ENCODE peak calls at places on chromosome 1, in nine cellular contexts. S is endodermal cell, H is tibial artery, Q is AG04450, F is spleen, O is right atrium auricular region, U is lower lobe of right lung, Z is A549, V is body of pancreas. M is an unnamed sample. For H3K9me3, the result is how much of the 10 kb centered on the place peaks cover.

GRCh38 chr1:170219163-170219562 is 73.4 kb downstream of the NTMT2 start:
- DNase-seq in U (no peak), H (no peak), Z (no peak), V (no peak), S (no peak), Q (no peak), O (no peak), F (no peak), M (no peak)

GRCh38 chr1:9416506-9416905 is 122.8 kb upstream of the SLC25A33 start:
- DNase-seq in F (no peak), Q (no peak), S (no peak), O (no peak), Z (no peak), V (no peak), U (no peak), H (no peak), M (no peak)

GRCh38 chr1:167223144-167224103 is 2.7 kb downstream of the POU2F1 start:
- DNase-seq in U (no peak), V (no peak), H (no peak), S (no peak), Q (no peak), O (no peak), F (no peak), Z (peak), M (no peak)

GRCh38 chr1:117600966-117601365 is 4.9 kb upstream of the TENT5C start:
- DNase-seq in Q (no peak), H (no peak), O (no peak), U (no peak), F (no peak), S (no peak), Z (no peak), V (no peak), M (no peak)

GRCh38 chr1:41640141-41640751 is 155.8 kb upstream of the EDN2 start:
- DNase-seq in V (no peak), U (no peak), F (no peak), S (peak), H (no peak), O (no peak), Q (no peak), Z (no peak), M (no peak)

GRCh38 chr1:98325646-98326441 is 335.7 kb upstream of the SNX7 start:
- DNase-seq in V (peak), O (peak), U (no peak), S (no peak), Z (peak), Q (peak), H (peak), F (no peak), M (no peak)

GRCh38 chr1:115642168-115643072 is 650 bp downstream of the VANGL1 start:
- DNase-seq in H (peak), S (peak), O (no peak), Z (peak), F (peak), V (peak), Q (no peak), U (peak), M (no peak)

GRCh38 chr1:113255038-113255727 is 135.1 kb upstream of the MAGI3 start:
- DNase-seq in Z (no peak), O (no peak), F (no peak), V (peak), Q (no peak), U (no peak), S (no peak), H (no peak), M (no peak)

GRCh38 chr1:229412056-229412455 is 21.8 kb downstream of the ACTA1 start:
- DNase-seq in Q (no peak), S (peak), U (no peak), F (no peak), V (no peak), H (no peak), O (no peak), Z (no peak), M (no peak)

GRCh38 chr1:116538527-116538926 is 32.3 kb downstream of the CD58 start:
- DNase-seq in H (no peak), V (no peak), O (no peak), S (no peak), Z (peak), Q (no peak), U (no peak), F (no peak), M (peak)

GRCh38 chr1:204409111-204409510 is 2.5 kb downstream of the PPP1R15B start:
- DNase-seq in V (no peak), U (no peak), Q (no peak), Z (no peak), O (no peak), F (no peak), S (no peak), H (no peak), M (no peak)

GRCh38 chr1:53541761-53542550 is 82.8 kb downstream of the DMRTB1 start:
- DNase-seq in F (peak), V (peak), H (peak), Q (peak), U (peak), S (peak), O (no peak), Z (peak), M (no peak)

GRCh38 chr1:101257500-101258325 is 20.9 kb downstream of the S1PR1 start:
- DNase-seq in F (peak), Q (no peak), U (peak), H (no peak), S (no peak), O (no peak), Z (no peak), V (no peak), M (no peak)

GRCh38 chr1:110880708-110881374 is 7.9 kb downstream of the CD53 start:
- DNase-seq in Z (no peak), H (no peak), Q (no peak), V (no peak), F (no peak), O (no peak), S (no peak), U (no peak), M (peak)

GRCh38 chr1:212186427-212187207 is 98.6 kb upstream of the PPP2R5A start:
- DNase-seq in O (no peak), S (no peak), U (no peak), H (no peak), Q (no peak), V (no peak), Z (no peak), F (no peak), M (no peak)

GRCh38 chr1:212192261-212192998 is 92.8 kb upstream of the PPP2R5A start:
- DNase-seq in S (no peak), F (no peak), Z (no peak), O (no peak), H (no peak), Q (no peak), U (no peak), V (no peak), M (no peak)

GRCh38 chr1:212188599-212189351 is 96.4 kb upstream of the PPP2R5A start:
- DNase-seq in Z (no peak), V (no peak), H (no peak), Q (no peak), U (no peak), O (no peak), S (no peak), F (no peak), M (no peak)

GRCh38 chr1:212190169-212190568 is 95.0 kb upstream of the PPP2R5A start:
- DNase-seq in V (no peak), S (no peak), Z (no peak), F (no peak), Q (no peak), H (no peak), U (no peak), O (no peak), M (no peak)

GRCh38 chr1:212189352-212189738 is 95.9 kb upstream of the PPP2R5A start:
- DNase-seq in Q (no peak), Z (no peak), O (no peak), S (no peak), H (no peak), F (no peak), V (no peak), U (no peak), M (no peak)
- H3K27ac ChIP-seq in Q (no peak), Z (no peak), O (no peak), S (no peak), H (no peak), F (peak), V (no peak), U (peak), M (no peak)

GRCh38 chr1:200131551-200132125 is 104.1 kb downstream of the NR5A2 start:
- DNase-seq in V (peak), U (no peak), F (no peak), H (no peak), Q (no peak), S (no peak), O (no peak), Z (peak), M (no peak)
- TF ChIP-seq CTCF in V (no peak), U (no peak), F (no peak), H (no peak), Q (no peak), S (no peak), O (no peak), Z (peak), M (no peak)

DNA sequence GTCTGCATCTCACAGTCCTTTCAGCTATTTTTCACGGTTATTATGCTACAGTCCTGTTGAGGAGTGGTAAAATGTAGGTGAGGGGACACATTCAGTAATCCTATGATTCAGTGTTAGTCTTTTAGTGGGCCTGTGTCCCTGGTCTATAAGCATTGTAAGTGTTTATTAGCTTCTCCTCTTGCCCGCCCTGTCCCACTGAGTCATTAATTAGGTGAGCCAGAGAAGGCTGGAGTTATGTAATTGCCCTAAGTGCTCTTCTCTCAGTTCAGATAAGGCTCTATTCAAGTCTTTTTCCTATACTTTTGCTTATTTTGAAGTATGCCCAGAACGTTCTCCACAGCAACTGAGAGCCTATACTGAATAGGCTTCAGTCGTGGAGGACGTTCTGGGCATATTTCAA is 76.3 kb upstream of the ZRANB2 start:
- DNase-seq in Z (no peak), O (no peak), V (no peak), F (no peak), U (no peak), S (no peak), Q (no peak), H (no peak), M (no peak)
- H3K9me3 ChIP-seq in Z (under half), O (under half), V (under half), F (under half), U (under half), S (under half), Q (under half), H (under half), M (under half)

DNA sequence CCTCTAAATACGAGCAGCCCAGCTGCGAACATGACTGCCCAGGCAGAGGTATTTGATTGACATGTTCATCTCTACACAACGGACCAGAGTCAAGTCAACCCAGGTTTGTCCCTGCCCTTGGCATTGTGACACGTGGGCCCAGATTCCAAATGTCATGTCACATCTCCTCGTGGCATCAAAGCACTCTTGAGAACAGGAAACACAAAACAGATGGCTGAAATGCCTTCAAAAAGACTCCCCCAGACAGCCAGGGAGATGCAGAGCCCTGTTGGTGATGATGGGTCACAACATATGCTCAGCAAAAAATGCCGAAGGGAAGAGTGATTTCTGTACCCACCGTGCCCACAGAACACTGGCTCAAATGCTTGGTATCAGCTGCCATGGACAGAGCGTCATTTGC is 337.8 kb upstream of the DAB1 start:
- DNase-seq in V (no peak), S (no peak), U (no peak), Z (no peak), H (no peak), F (no peak), Q (no peak), O (no peak), M (no peak)
- H3K27ac ChIP-seq in V (no peak), S (no peak), U (no peak), Z (no peak), H (no peak), F (no peak), Q (no peak), O (no peak), M (no peak)

GRCh38 chr1:32887623-32888022 is 1.3 kb downstream of the HPCA start:
- DNase-seq in S (no peak), U (no peak), Z (no peak), H (no peak), V (no peak), F (no peak), O (no peak), Q (no peak), M (no peak)

GRCh38 chr1:32886012-32886827 is at the start of gene HPCA:
- DNase-seq in S (peak), F (no peak), H (no peak), V (peak), Q (no peak), U (peak), Z (peak), O (no peak), M (no peak)

GRCh38 chr1:32885691-32886011 is 640 bp upstream of the HPCA start:
- DNase-seq in U (no peak), F (no peak), O (no peak), V (no peak), H (no peak), S (no peak), Z (no peak), Q (no peak), M (no peak)

GRCh38 chr1:32888134-32888533 is 1.8 kb downstream of the HPCA start:
- DNase-seq in Z (no peak), F (no peak), H (no peak), O (no peak), Q (no peak), S (no peak), U (no peak), V (no peak), M (no peak)

DNA sequence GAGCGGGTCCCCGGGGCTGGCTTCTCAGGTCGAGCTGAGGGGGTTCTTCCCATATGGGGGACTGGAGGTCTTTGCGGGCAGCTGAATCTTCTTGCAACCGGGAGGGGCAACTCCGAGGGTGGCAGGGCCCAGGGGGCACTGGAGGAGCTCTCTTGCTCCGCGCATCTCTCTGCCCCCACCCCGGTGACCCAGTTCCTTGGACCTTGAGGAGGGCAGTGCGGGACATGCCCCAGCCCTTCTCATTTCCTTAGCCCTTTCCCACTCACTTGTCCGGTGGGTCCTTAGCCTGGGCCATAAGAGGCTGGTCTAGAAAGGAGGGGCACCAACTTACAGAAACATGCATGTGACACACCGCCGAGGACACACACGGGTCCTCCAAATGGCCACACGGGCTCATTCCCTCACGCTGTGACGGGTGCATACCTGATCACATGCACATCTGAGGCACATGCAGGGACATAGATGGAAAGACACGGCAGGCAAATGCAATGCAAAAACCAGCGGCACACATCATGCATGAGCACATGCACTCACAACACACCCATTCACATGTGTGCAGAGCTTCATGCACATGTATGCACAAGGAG is 630 bp downstream of the HPCA start:
- DNase-seq in Q (no peak), O (no peak), U (no peak), H (no peak), F (no peak), V (no peak), Z (no peak), S (no peak), M (no peak)
- TF ChIP-seq CTCF in Q (no peak), O (no peak), U (no peak), H (no peak), F (peak), V (no peak), Z (no peak), S (no peak), M (no peak)